ENCODE peak calls at places on chromosome 17, in five cellular contexts. J, D, B, Y and I are unnamed samples.

GRCh38 chr17:35947156-35947585 is 3.7 kb upstream of the LYZL6 start:
- DNase-seq in B (peak), J (peak), D (peak), Y (peak), I (no peak)

GRCh38 chr17:41340934-41341861 is 9.4 kb downstream of the KRT33A start:
- DNase-seq in J (no peak), D (peak), Y (no peak), B (no peak), I (no peak)

GRCh38 chr17:59669411-59669810 is 37.8 kb downstream of the PTRH2 start:
- DNase-seq in J (no peak), Y (no peak), D (no peak), B (no peak), I (no peak)

GRCh38 chr17:7441202-7441705 is 1.9 kb downstream of the FGF11 start:
- DNase-seq in B (no peak), J (peak), Y (no peak), D (no peak), I (no peak)

GRCh38 chr17:43992641-43993040 is 11.8 kb upstream of the NAGS start:
- DNase-seq in J (no peak), Y (no peak), D (no peak), B (no peak), I (no peak)

GRCh38 chr17:6413073-6413472 is 21.8 kb downstream of the AIPL1 start:
- DNase-seq in J (peak), D (no peak), Y (no peak), B (no peak), I (no peak)

GRCh38 chr17:58402679-58403078 is 14.7 kb downstream of the RNF43 start:
- DNase-seq in Y (no peak), B (no peak), J (peak), D (no peak), I (no peak)

GRCh38 chr17:49101054-49101534 is 31.5 kb upstream of the B4GALNT2 start:
- DNase-seq in B (no peak), D (no peak), J (peak), Y (peak), I (no peak)

GRCh38 chr17:40427002-40427491 is 9.4 kb upstream of the TOP2A start:
- DNase-seq in D (no peak), B (no peak), Y (no peak), J (no peak), I (no peak)

GRCh38 chr17:78064708-78065107 is 63.8 kb downstream of the TMC6 start:
- DNase-seq in B (no peak), D (no peak), Y (no peak), J (no peak), I (no peak)

GRCh38 chr17:65459667-65460415 is 101.6 kb downstream of the AXIN2 start:
- DNase-seq in J (no peak), B (no peak), Y (no peak), D (no peak), I (no peak)

GRCh38 chr17:53722407-53722806 is 100.3 kb upstream of the KIF2B start:
- DNase-seq in B (no peak), Y (no peak), D (no peak), J (peak), I (peak)

GRCh38 chr17:50311112-50311460 is 34.8 kb upstream of the XYLT2 start:
- DNase-seq in B (no peak), Y (no peak), J (no peak), D (no peak), I (no peak)

GRCh38 chr17:8859804-8860430 is 7.6 kb downstream of the PIK3R6 start:
- DNase-seq in D (no peak), Y (no peak), J (no peak), B (no peak), I (no peak)

GRCh38 chr17:8861482-8862181 is 5.8 kb downstream of the PIK3R6 start:
- DNase-seq in B (no peak), Y (no peak), J (no peak), D (no peak), I (no peak)

GRCh38 chr17:8857919-8858318 is 9.6 kb downstream of the PIK3R6 start:
- DNase-seq in D (peak), B (no peak), J (peak), Y (no peak), I (no peak)

GRCh38 chr17:8856869-8857575 is 10.5 kb downstream of the PIK3R6 start:
- DNase-seq in Y (no peak), D (no peak), B (no peak), J (no peak), I (no peak)

GRCh38 chr17:8859029-8859803 is 8.3 kb downstream of the PIK3R6 start:
- DNase-seq in Y (no peak), D (no peak), J (peak), B (no peak), I (no peak)
- H3K4me3 ChIP-seq in Y (no peak), D (no peak), J (no peak), B (no peak), I (no peak)

DNA sequence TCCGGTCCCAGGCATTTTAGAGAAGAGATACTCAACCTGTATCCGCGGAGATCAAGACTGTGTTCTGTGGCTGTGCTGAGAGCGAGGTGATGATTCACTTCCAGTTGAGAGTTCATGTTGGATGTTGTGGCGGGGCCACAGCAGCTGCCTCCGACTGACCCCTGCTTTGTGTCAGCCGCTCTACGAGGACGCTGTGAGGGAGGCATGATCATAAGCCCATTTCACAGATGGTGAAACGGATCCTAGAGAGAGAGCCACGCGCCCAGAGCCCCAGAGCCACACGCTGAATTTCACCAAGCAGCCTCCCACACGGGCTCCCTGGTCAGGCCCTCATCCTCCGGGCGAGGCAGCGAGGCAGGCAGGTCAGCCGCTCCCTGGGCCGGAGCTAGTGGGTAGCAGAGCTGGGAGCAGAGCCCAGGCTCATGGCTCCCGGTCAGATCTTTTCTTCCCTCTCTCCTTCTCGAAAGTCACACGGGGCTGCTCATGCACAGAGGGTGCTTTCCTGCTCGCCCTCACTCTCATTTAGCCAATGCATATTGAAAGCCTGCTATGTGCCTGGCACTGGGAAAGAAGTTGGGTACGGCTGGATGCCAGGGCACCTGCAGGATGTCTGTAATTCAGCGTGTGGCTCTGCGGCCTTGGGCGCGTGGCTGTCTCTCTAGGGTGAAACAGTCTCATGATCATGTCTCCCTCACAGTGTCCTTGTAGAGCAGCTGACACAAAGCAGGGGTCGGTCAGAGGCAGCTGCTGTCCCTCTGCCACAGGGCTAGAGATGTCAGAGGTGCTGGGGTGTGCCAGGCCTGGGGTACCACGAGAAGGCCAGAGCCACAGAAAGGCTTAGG is 155.6 kb upstream of the CHMP6 start:
- DNase-seq in B (no peak), J (no peak), D (no peak), Y (no peak), I (no peak)
- H3K27ac ChIP-seq in B (no peak), J (no peak), D (no peak), Y (no peak), I (no peak)

DNA sequence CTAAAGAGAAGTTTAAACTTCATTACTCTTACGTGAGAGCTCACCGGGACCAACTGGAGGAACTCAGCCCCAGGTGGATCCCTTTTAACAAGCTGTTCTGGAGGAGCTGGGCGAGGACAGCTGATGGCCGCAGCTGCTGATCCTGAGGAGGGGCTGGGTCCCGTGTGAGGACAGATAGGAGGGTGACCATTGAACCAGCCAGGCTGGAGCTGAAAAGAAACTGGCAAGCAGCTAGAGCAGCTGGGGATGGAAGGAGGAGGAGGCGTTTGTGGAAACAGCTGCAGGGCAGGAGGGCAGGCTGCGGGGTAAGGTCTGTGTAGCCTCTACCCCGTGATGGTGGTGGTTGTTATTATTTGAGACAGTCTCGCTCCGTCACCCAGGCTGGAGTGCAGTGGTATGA is 119.5 kb downstream of the AATF start:
- DNase-seq in Y (no peak), B (no peak), J (no peak), D (no peak), I (peak)
- H3K4me3 ChIP-seq in Y (no peak), B (no peak), J (no peak), D (no peak), I (peak)

DNA sequence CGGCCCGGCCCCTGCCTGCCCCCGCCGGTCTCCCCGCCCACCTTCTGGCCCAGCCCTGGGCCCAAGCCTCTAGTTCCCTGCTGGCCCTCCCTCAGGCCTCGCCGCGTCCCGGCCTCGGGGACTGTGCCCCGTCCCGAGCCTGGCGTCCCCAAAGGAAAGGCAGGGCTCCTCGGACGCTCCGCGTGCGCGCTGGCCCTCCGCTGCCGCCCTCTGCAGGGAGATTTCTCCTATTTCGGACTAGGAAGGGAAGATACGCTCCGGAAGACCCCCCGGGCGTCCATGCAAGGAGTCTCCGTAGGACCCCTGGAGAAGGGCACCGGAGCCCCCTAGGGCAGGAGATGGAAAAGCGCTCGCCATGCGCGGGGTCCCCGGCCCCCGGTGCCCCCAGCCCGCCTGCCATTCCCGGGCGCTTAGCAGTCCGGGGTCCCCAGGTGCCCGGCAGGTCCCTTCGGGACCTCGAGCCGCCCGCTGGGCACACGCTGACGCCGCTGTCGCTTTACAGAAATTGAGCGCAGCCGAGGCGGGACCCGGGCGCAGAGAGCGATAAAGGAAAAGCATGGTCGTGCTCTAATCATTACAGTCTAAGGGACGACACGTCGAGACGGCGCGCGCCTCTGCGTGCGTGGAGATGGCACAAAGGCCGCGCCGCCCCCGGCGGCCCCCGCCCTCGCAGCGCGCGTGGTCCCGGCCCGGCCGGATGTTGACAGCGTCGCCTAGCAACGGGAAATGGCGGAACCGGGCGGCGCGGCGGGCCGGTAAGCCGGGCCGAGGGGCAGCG is at the start of gene CCDC40:
- DNase-seq in J (peak), Y (peak), B (peak), D (peak), I (no peak)
- H3K27ac ChIP-seq in J (peak), Y (peak), B (peak), D (peak), I (peak)